ENCODE peak calls at places on chromosomes 11 and 22, in eight cellular contexts. N is CD4-positive, alpha-beta T cell; P is colonic mucosa; M is GM23338; X is right atrium auricular region; F is Peyer's patch; A is HL-60; Y is nephron progenitor cell. D is an unnamed sample.
A peak's percentile ranks its signal among the peaks of the same experiment; 100 is the strongest.

GRCh38 chr22:39522567-39523300 is 2.4 kb downstream of the ATF4 start:
- DNase-seq in A (no peak), N (no peak), Y (no peak), M (no peak), P (peak; percentile 70), F (no peak), X (no peak), D (peak; percentile 53)

GRCh38 chr22:32583921-32584335 is 109.3 kb downstream of the FBXO7 start:
- DNase-seq in M (no peak), F (peak; percentile 11), X (no peak), N (no peak), A (no peak), P (no peak), Y (no peak), D (no peak)

GRCh38 chr11:110955797-110956196 is 243.6 kb upstream of the ARHGAP20 start:
- DNase-seq in F (no peak), X (no peak), A (no peak), Y (no peak), P (no peak), M (no peak), N (no peak), D (no peak)

GRCh38 chr11:35917676-35918075 is 26.2 kb upstream of the LDLRAD3 start:
- DNase-seq in N (no peak), A (no peak), P (no peak), Y (no peak), F (no peak), M (no peak), X (no peak), D (no peak)

GRCh38 chr22:41308054-41308453 is 6.7 kb downstream of the ZC3H7B start:
- DNase-seq in A (no peak), Y (no peak), F (no peak), X (no peak), M (peak; percentile 45), N (no peak), P (no peak), D (no peak)

GRCh38 chr11:1938343-1939005 is 8.7 kb upstream of the MRPL23 start:
- DNase-seq in A (no peak), Y (peak; percentile 6), F (no peak), P (no peak), X (no peak), M (no peak), N (no peak), D (peak; percentile 1)

GRCh38 chr22:34808618-34809017 is 257.3 kb upstream of the ISX start:
- DNase-seq in N (no peak), X (no peak), A (no peak), Y (no peak), F (no peak), M (peak; percentile 17), P (no peak), D (no peak)

GRCh38 chr11:100964400-100964799 is 165.2 kb downstream of the PGR start:
- DNase-seq in F (no peak), P (no peak), A (no peak), N (no peak), Y (no peak), X (no peak), M (no peak), D (no peak)

GRCh38 chr11:61746654-61747388 is 5.6 kb upstream of the MYRF start:
- DNase-seq in X (no peak), Y (no peak), F (no peak), P (no peak), M (no peak), A (no peak), N (no peak), D (no peak)

GRCh38 chr11:25037431-25037830 is 540.6 kb downstream of the LUZP2 start:
- DNase-seq in P (no peak), M (no peak), Y (no peak), N (no peak), F (no peak), X (no peak), A (no peak), D (no peak)

GRCh38 chr11:50412832-50413231 is 380.2 kb downstream of the OR4C45 start:
- DNase-seq in F (no peak), Y (no peak), P (peak; percentile 10), M (no peak), A (no peak), X (no peak), N (no peak), D (no peak)

GRCh38 chr11:122059565-122059964 is 56.5 kb downstream of the BLID start:
- DNase-seq in P (no peak), N (no peak), F (no peak), A (no peak), Y (no peak), X (no peak), M (no peak), D (no peak)

GRCh38 chr11:11148104-11148509 is 204.9 kb downstream of the CSNK2A3 start:
- DNase-seq in X (peak; percentile 87), F (peak; percentile 55), P (no peak), N (peak; percentile 27), A (no peak), Y (peak; percentile 33), M (peak; percentile 77), D (peak; percentile 32)

GRCh38 chr11:28146123-28146751 is 38.0 kb downstream of the METTL15 start:
- DNase-seq in P (no peak), Y (no peak), A (peak; percentile 14), N (no peak), X (no peak), M (no peak), F (no peak), D (no peak)

GRCh38 chr22:31871475-31871874 is 72.9 kb upstream of the YWHAH start:
- DNase-seq in A (no peak), X (no peak), M (no peak), P (no peak), F (no peak), N (no peak), Y (no peak), D (no peak)

GRCh38 chr11:69391192-69392103 is 90.0 kb upstream of the LINC01488 start:
- DNase-seq in X (no peak), Y (no peak), P (no peak), A (no peak), F (no peak), M (no peak), N (no peak), D (no peak)

GRCh38 chr11:14309425-14310192 is 49.4 kb downstream of the RRAS2 start:
- DNase-seq in A (no peak), X (no peak), N (no peak), P (no peak), F (no peak), M (no peak), Y (no peak), D (no peak)

GRCh38 chr11:117950320-117950719 is 21.1 kb upstream of the TMPRSS13 start:
- DNase-seq in P (no peak), N (peak; percentile 44), F (peak; percentile 78), X (peak; percentile 52), Y (no peak), A (no peak), M (no peak), D (peak; percentile 82)

GRCh38 chr22:20852076-20852475 is 6.5 kb downstream of the PI4KA start:
- DNase-seq in X (no peak), A (no peak), F (peak; percentile 5), M (no peak), N (no peak), P (no peak), Y (no peak), D (no peak)

DNA sequence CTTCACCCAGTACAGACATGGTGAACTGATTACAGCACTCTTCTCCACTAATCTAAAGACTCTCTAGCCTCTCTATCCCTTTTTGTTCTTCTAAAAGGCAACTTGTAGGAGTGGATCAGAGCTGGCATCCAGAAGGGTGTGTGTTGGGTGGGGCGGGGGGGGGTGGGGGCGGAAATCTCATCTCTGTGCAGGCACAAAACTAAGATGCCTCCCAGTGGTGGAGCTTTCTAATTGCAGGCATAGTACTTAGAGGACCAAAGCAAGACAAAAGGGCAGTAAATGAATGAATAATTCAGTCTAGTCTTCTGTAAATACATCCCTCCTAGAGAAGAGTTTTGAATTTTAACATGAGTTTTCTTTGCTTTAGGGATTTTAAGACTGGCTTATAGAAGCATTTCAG is 11.4 kb upstream of the EMID1 start:
- DNase-seq in M (peak; percentile 46), A (no peak), N (no peak), Y (no peak), F (no peak), P (no peak), X (no peak), D (no peak)
- TF ChIP-seq CTCF in M (peak; percentile 46), A (no peak), N (no peak), Y (no peak), F (no peak), P (no peak), X (no peak), D (peak; percentile 14)

GRCh38 chr22:25690798-25691197 is 51.2 kb upstream of the MYO18B start:
- DNase-seq in F (no peak), P (no peak), A (no peak), N (no peak), M (no peak), X (no peak), Y (no peak), D (no peak)

GRCh38 chr22:25692392-25692791 is 49.6 kb upstream of the MYO18B start:
- DNase-seq in P (no peak), F (no peak), M (no peak), X (no peak), N (no peak), A (no peak), Y (no peak), D (no peak)

GRCh38 chr22:25688627-25689026 is 53.4 kb upstream of the MYO18B start:
- DNase-seq in X (no peak), F (no peak), P (no peak), M (no peak), N (no peak), A (no peak), Y (no peak), D (no peak)

GRCh38 chr22:25692965-25693565 is 48.9 kb upstream of the MYO18B start:
- DNase-seq in A (no peak), P (no peak), M (no peak), N (no peak), F (no peak), Y (no peak), X (no peak), D (no peak)

GRCh38 chr22:25689631-25690030 is 52.4 kb upstream of the MYO18B start:
- DNase-seq in N (no peak), X (no peak), Y (no peak), P (no peak), M (no peak), F (no peak), A (no peak), D (no peak)
- TF ChIP-seq CTCF in N (no peak), X (no peak), Y (no peak), P (no peak), M (no peak), F (no peak), A (no peak), D (no peak)

DNA sequence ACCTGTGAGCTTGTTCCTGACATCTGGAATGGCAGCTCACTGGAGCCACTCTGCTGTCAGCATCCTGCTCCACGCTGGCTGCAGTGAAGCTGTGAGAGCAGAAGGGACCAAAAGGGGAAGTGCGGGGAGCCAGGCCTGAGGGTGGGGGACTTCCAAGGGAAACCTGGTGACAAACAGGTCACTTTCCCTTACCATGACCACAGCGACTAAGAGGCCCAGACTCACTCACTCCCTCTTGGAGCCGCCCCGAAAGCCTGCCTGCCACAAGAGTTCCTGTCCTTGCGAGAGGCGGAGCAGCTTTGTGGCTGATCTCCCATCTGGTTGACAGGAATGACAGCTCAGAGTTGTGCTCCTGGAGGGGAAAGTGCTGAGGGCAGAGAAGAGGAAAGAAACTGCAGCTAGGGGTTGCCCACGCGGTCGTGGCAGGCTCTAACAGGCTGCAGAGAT is 183.8 kb upstream of the NTM start:
- DNase-seq in A (no peak), M (peak; percentile 51), N (no peak), F (no peak), Y (peak; percentile 21), X (no peak), P (no peak), D (peak; percentile 18)
- TF ChIP-seq CTCF in A (no peak), M (no peak), N (no peak), F (no peak), Y (no peak), X (no peak), P (no peak), D (no peak)

GRCh38 chr11:113274708-113275582 is 39.4 kb upstream of the TTC12 start:
- DNase-seq in X (no peak), N (no peak), P (no peak), A (no peak), M (peak; percentile 52), Y (peak; percentile 20), F (no peak), D (no peak)
- TF ChIP-seq CTCF in X (no peak), N (no peak), P (no peak), A (no peak), M (peak; percentile 63), Y (no peak), F (no peak), D (no peak)

D was measured in activated CD8-positive, alpha-beta T cell treated with anti-CD3 and anti-CD28 coated beads for 36 hours.